ENCODE peak calls at places on chromosome 15, in ten cellular contexts. H is fibroblast of pulmonary artery, W is upper lobe of right lung, K is A549, I is PC-3, V is retinal pigment epithelial cell, Z is fibroblast of mammary gland, J is WERI-Rb-1, N is HFF-Myc, P is AG09309. M is an unnamed sample.

GRCh38 chr15:25703726-25704125 is 159.4 kb downstream of the ATP10A start:
- DNase-seq in H (no peak), W (peak; percentile 52), K (no peak), I (no peak), V (no peak), Z (no peak), J (no peak), N (no peak), P (no peak), M (no peak)

GRCh38 chr15:52281085-52282035 is 14.2 kb downstream of the MYO5C start:
- DNase-seq in H (no peak), W (no peak), K (no peak), I (no peak), V (no peak), Z (peak; percentile 19), J (no peak), N (no peak), P (no peak), M (no peak)

GRCh38 chr15:66873856-66874255 is 171.8 kb downstream of the SMAD6 start:
- DNase-seq in H (no peak), W (no peak), K (no peak), I (no peak), V (no peak), Z (no peak), J (no peak), N (no peak), P (no peak), M (no peak)

GRCh38 chr15:80871801-80872327 is 92.7 kb downstream of the CEMIP start:
- DNase-seq in H (no peak), W (no peak), K (no peak), I (no peak), V (no peak), Z (no peak), J (no peak), N (no peak), P (no peak), M (no peak)

GRCh38 chr15:64461577-64462162 is 1.3 kb downstream of the ZNF609 start:
- DNase-seq in H (peak; percentile 49), W (no peak), K (peak; percentile 20), I (no peak), V (no peak), Z (no peak), J (peak; percentile 22), N (no peak), P (no peak), M (peak; percentile 25)

GRCh38 chr15:96889734-96890480 is 559.4 kb downstream of the NR2F2 start:
- DNase-seq in H (no peak), W (no peak), K (no peak), I (no peak), V (no peak), Z (no peak), J (no peak), N (no peak), P (no peak), M (peak; percentile 43)

GRCh38 chr15:70376929-70377691 is 279.4 kb upstream of the TLE3 start:
- DNase-seq in H (peak; percentile 67), W (peak; percentile 72), K (no peak), I (no peak), V (no peak), Z (peak; percentile 76), J (peak; percentile 29), N (no peak), P (peak; percentile 24), M (peak; percentile 84)

GRCh38 chr15:63006032-63006878 is 36.3 kb upstream of the TPM1 start:
- DNase-seq in H (no peak), W (no peak), K (no peak), I (no peak), V (peak; percentile 82), Z (no peak), J (peak; percentile 29), N (no peak), P (no peak), M (no peak)

GRCh38 chr15:101204744-101205535 is 46.9 kb downstream of the CHSY1 start:
- DNase-seq in H (no peak), W (no peak), K (no peak), I (no peak), V (no peak), Z (peak; percentile 65), J (no peak), N (no peak), P (no peak), M (no peak)

GRCh38 chr15:80929689-80930088 is 59.9 kb downstream of the MESD start:
- DNase-seq in H (no peak), W (no peak), K (no peak), I (no peak), V (no peak), Z (peak; percentile 43), J (no peak), N (no peak), P (no peak), M (no peak)

GRCh38 chr15:48473667-48474066 is 142.4 kb downstream of the DUT start:
- DNase-seq in H (no peak), W (no peak), K (no peak), I (no peak), V (no peak), Z (no peak), J (no peak), N (no peak), P (no peak), M (no peak)

GRCh38 chr15:51623386-51623938 is 891 bp upstream of the DMXL2 start:
- DNase-seq in H (peak; percentile 8), W (no peak), K (peak; percentile 73), I (peak; percentile 66), V (no peak), Z (no peak), J (no peak), N (no peak), P (no peak), M (peak; percentile 82)

GRCh38 chr15:56844892-56845291 is 73.6 kb upstream of the TCF12 start:
- DNase-seq in H (no peak), W (no peak), K (no peak), I (no peak), V (no peak), Z (no peak), J (no peak), N (no peak), P (no peak), M (no peak)

GRCh38 chr15:65630760-65631159 is 9.0 kb downstream of the SLC24A1 start:
- DNase-seq in H (no peak), W (no peak), K (no peak), I (no peak), V (no peak), Z (no peak), J (no peak), N (no peak), P (no peak), M (no peak)

GRCh38 chr15:82810061-82810862 is 834 bp downstream of the WHAMM start:
- DNase-seq in H (peak; percentile 76), W (peak; percentile 76), K (peak; percentile 49), I (peak; percentile 39), V (no peak), Z (peak; percentile 45), J (peak; percentile 30), N (no peak), P (no peak), M (peak; percentile 75)

GRCh38 chr15:65970937-65971740 is 101.8 kb downstream of the RAB11A start:
- DNase-seq in H (no peak), W (no peak), K (no peak), I (no peak), V (no peak), Z (no peak), J (peak; percentile 64), N (no peak), P (no peak), M (no peak)

GRCh38 chr15:63252292-63252691 is 25.1 kb upstream of the APH1B start:
- DNase-seq in H (no peak), W (no peak), K (no peak), I (no peak), V (no peak), Z (no peak), J (no peak), N (no peak), P (no peak), M (no peak)

GRCh38 chr15:25717861-25718504 is 145.1 kb downstream of the ATP10A start:
- DNase-seq in H (no peak), W (peak; percentile 59), K (no peak), I (no peak), V (no peak), Z (no peak), J (peak; percentile 42), N (no peak), P (no peak), M (peak; percentile 14)

GRCh38 chr15:34987982-34988873 is at the start of gene ZNF770:
- DNase-seq in H (peak; percentile 80), W (peak; percentile 91), K (peak; percentile 87), I (peak; percentile 82), V (peak; percentile 32), Z (peak; percentile 71), J (peak; percentile 79), N (peak; percentile 40), P (peak; percentile 29), M (peak; percentile 85)

GRCh38 chr15:36331531-36332275 is 247.7 kb upstream of the CDIN1 start:
- DNase-seq in H (peak; percentile 27), W (no peak), K (no peak), I (no peak), V (no peak), Z (peak; percentile 24), J (no peak), N (no peak), P (peak; percentile 8), M (no peak)
- H3K4me3 ChIP-seq in H (peak overlapping the region; percentile 24), W (no peak overlapping the region), K (no peak overlapping the region), I (no peak overlapping the region), V (no peak overlapping the region), Z (no peak overlapping the region), J (no peak overlapping the region), N (no peak overlapping the region), P (no peak overlapping the region), M (no peak overlapping the region)

GRCh38 chr15:89750560-89751542 is at the start of gene MESP1:
- DNase-seq in H (peak; percentile 92), W (peak; percentile 97), K (peak; percentile 96), I (peak; percentile 92), V (peak; percentile 47), Z (peak; percentile 84), J (peak; percentile 94), N (peak; percentile 56), P (peak; percentile 57), M (peak; percentile 94)
- TF ChIP-seq CTCF in H (peak; percentile 54), W (peak; percentile 79), K (peak; percentile 74), I (peak; percentile 61), V (peak; percentile 62), Z (peak; percentile 48), J (peak; percentile 84), N (peak; percentile 51), P (peak; percentile 69), M (peak; percentile 65)

GRCh38 chr15:68582864-68583263 is 4.1 kb downstream of the CORO2B start:
- DNase-seq in H (no peak), W (no peak), K (no peak), I (no peak), V (no peak), Z (no peak), J (no peak), N (no peak), P (no peak), M (no peak)
- H3K4me3 ChIP-seq in H (no peak overlapping the region), W (no peak overlapping the region), K (no peak overlapping the region), I (no peak overlapping the region), V (no peak overlapping the region), Z (no peak overlapping the region), J (no peak overlapping the region), N (no peak overlapping the region), P (no peak overlapping the region), M (no peak overlapping the region)

DNA sequence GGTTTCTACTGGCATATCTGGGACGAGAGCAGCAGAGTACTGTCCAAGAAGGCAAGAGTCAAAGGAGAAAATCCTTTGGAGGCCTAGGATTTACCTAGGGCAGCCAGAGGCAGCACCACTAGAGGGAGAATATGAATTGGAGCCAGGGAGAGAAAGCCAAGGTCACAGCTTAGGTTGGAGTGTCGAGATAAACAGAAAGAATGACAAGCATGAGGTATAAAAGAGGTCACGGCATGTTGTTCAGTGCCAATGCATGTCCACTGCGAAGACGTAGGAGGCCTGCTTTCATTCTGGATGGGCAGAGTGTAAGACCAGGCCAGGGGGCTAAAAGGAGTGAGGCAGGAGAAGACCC is 47.2 kb downstream of the THBS1 start:
- DNase-seq in H (no peak), W (no peak), K (no peak), I (no peak), V (no peak), Z (no peak), J (no peak), N (no peak), P (no peak), M (no peak)
- TF ChIP-seq CTCF in H (peak; percentile 40), W (peak; percentile 31), K (no peak), I (peak; percentile 43), V (peak; percentile 61), Z (peak; percentile 14), J (no peak), N (peak; percentile 39), P (peak; percentile 24), M (no peak)

M was measured in NB4.